ENCODE peak calls at places on chromosomes 5 and 9, in five cellular contexts. One of them, this sample, is unnamed.

GRCh38 chr9:21591221-21592062 is 109.3 kb upstream of the IFNE start:
- DNase-seq in CD8-positive, alpha-beta T cell: no peak
- DNase-seq in foreskin fibroblast: peak
- DNase-seq in WTC11: peak
- DNase-seq in B cell: no peak
- DNase-seq in this sample: no peak

GRCh38 chr5:78667461-78668103 is 19.0 kb upstream of the LHFPL2 start:
- DNase-seq in CD8-positive, alpha-beta T cell: no peak
- DNase-seq in B cell: no peak
- DNase-seq in WTC11: no peak
- DNase-seq in foreskin fibroblast: no peak
- DNase-seq in this sample: no peak

GRCh38 chr9:134566196-134566822 is 75.3 kb upstream of the COL5A1 start:
- DNase-seq in CD8-positive, alpha-beta T cell: no peak
- DNase-seq in foreskin fibroblast: no peak
- DNase-seq in B cell: no peak
- DNase-seq in WTC11: no peak
- DNase-seq in this sample: no peak

GRCh38 chr9:84264307-84264706 is 76.3 kb downstream of the SLC28A3 start:
- DNase-seq in foreskin fibroblast: no peak
- DNase-seq in B cell: no peak
- DNase-seq in CD8-positive, alpha-beta T cell: no peak
- DNase-seq in WTC11: no peak
- DNase-seq in this sample: no peak

GRCh38 chr5:17087035-17087434 is 130.4 kb upstream of the BASP1 start:
- DNase-seq in CD8-positive, alpha-beta T cell: no peak
- DNase-seq in foreskin fibroblast: no peak
- DNase-seq in WTC11: no peak
- DNase-seq in B cell: no peak
- DNase-seq in this sample: no peak

GRCh38 chr9:134863941-134864820 is 16.4 kb upstream of the FCN2 start:
- DNase-seq in CD8-positive, alpha-beta T cell: no peak
- DNase-seq in foreskin fibroblast: no peak
- DNase-seq in WTC11: no peak
- DNase-seq in B cell: no peak
- DNase-seq in this sample: no peak

GRCh38 chr5:36531401-36531800 is 75.0 kb upstream of the SLC1A3 start:
- DNase-seq in foreskin fibroblast: no peak
- DNase-seq in CD8-positive, alpha-beta T cell: no peak
- DNase-seq in WTC11: no peak
- DNase-seq in B cell: no peak
- DNase-seq in this sample: no peak

GRCh38 chr9:134175808-134176598 is 11.6 kb upstream of the RNU6ATAC start:
- DNase-seq in B cell: no peak
- DNase-seq in foreskin fibroblast: no peak
- DNase-seq in CD8-positive, alpha-beta T cell: no peak
- DNase-seq in WTC11: no peak
- DNase-seq in this sample: no peak

GRCh38 chr5:80935811-80936385 is 24.3 kb upstream of the RASGRF2 start:
- DNase-seq in CD8-positive, alpha-beta T cell: no peak
- DNase-seq in foreskin fibroblast: no peak
- DNase-seq in B cell: no peak
- DNase-seq in WTC11: no peak
- DNase-seq in this sample: no peak

GRCh38 chr5:131209506-131210191 is 38.9 kb downstream of the LYRM7 start:
- DNase-seq in foreskin fibroblast: no peak
- DNase-seq in B cell: peak
- DNase-seq in CD8-positive, alpha-beta T cell: peak
- DNase-seq in WTC11: no peak
- DNase-seq in this sample: peak

GRCh38 chr9:80881350-80881749 is 808.0 kb downstream of the TLE1 start:
- DNase-seq in WTC11: no peak
- DNase-seq in CD8-positive, alpha-beta T cell: no peak
- DNase-seq in foreskin fibroblast: no peak
- DNase-seq in B cell: no peak
- DNase-seq in this sample: no peak

GRCh38 chr9:80881946-80882345 is 807.4 kb downstream of the TLE1 start:
- DNase-seq in WTC11: peak
- DNase-seq in B cell: no peak
- DNase-seq in foreskin fibroblast: no peak
- DNase-seq in CD8-positive, alpha-beta T cell: no peak
- DNase-seq in this sample: no peak

GRCh38 chr9:80884180-80884579 is 805.2 kb downstream of the TLE1 start:
- DNase-seq in CD8-positive, alpha-beta T cell: no peak
- DNase-seq in foreskin fibroblast: no peak
- DNase-seq in WTC11: no peak
- DNase-seq in B cell: no peak
- DNase-seq in this sample: no peak

DNA sequence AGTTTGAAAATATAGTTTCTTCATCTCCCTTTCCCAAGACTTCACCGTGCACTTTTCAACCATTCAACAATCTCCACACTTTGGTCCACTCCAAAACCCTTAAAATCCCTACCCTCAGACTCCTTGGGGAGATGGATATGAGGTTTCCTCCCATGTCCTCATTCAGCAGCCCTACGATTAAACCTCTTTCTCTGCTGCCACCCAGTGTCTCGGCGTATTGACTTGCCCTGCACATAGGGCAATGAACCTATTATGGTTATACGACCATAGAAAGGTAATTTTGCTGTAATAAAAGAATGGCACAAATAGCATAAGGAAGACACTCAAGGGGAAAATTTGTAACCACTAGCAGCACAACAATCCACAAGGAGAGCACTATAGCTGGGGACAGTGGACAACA is 803.5 kb downstream of the TLE1 start:
- DNase-seq in foreskin fibroblast: no peak
- DNase-seq in B cell: no peak
- DNase-seq in CD8-positive, alpha-beta T cell: no peak
- DNase-seq in WTC11: peak
- DNase-seq in this sample: no peak
- TF ChIP-seq CTCF in foreskin fibroblast: no peak
- TF ChIP-seq CTCF in B cell: no peak
- TF ChIP-seq CTCF in CD8-positive, alpha-beta T cell: no peak
- TF ChIP-seq CTCF in WTC11: no peak
- TF ChIP-seq CTCF in this sample: no peak

DNA sequence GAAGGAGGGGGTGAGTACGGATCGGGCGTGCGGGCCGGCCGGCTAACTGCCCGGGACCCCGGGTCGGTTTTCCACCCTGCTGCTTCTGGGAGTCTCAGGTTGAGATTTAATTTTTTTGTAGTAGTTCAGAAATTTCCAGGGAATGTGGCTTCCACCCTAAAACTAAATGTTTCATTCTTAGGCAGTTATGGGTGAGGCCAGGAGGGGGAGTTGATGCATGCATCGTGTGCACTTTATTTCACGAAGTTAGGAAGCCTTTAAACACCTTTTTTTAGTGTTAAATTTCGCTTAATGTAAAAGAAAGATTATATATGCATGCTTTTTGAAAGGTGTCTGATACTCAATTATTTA is 914 bp downstream of the CDK9 start:
- DNase-seq in B cell: no peak
- DNase-seq in foreskin fibroblast: no peak
- DNase-seq in WTC11: no peak
- DNase-seq in CD8-positive, alpha-beta T cell: no peak
- DNase-seq in this sample: no peak
- TF ChIP-seq CTCF in B cell: peak
- TF ChIP-seq CTCF in foreskin fibroblast: peak
- TF ChIP-seq CTCF in WTC11: no peak
- TF ChIP-seq CTCF in CD8-positive, alpha-beta T cell: peak
- TF ChIP-seq CTCF in this sample: no peak

GRCh38 chr5:53123702-53124101 is 14.1 kb upstream of the MOCS2 start:
- DNase-seq in foreskin fibroblast: no peak
- DNase-seq in CD8-positive, alpha-beta T cell: no peak
- DNase-seq in WTC11: no peak
- DNase-seq in B cell: no peak
- DNase-seq in this sample: no peak
- TF ChIP-seq CTCF in foreskin fibroblast: peak
- TF ChIP-seq CTCF in CD8-positive, alpha-beta T cell: no peak
- TF ChIP-seq CTCF in WTC11: no peak
- TF ChIP-seq CTCF in B cell: peak
- TF ChIP-seq CTCF in this sample: no peak

GRCh38 chr5:97044057-97044456 is 98.4 kb downstream of the LIX1 start:
- DNase-seq in CD8-positive, alpha-beta T cell: no peak
- DNase-seq in B cell: no peak
- DNase-seq in WTC11: peak
- DNase-seq in foreskin fibroblast: peak
- DNase-seq in this sample: no peak
- TF ChIP-seq CTCF in CD8-positive, alpha-beta T cell: no peak
- TF ChIP-seq CTCF in B cell: no peak
- TF ChIP-seq CTCF in WTC11: peak
- TF ChIP-seq CTCF in foreskin fibroblast: peak
- TF ChIP-seq CTCF in this sample: no peak

GRCh38 chr5:79704553-79704952 is 14.9 kb downstream of the CMYA5 start:
- DNase-seq in B cell: no peak
- DNase-seq in CD8-positive, alpha-beta T cell: no peak
- DNase-seq in WTC11: no peak
- DNase-seq in foreskin fibroblast: no peak
- DNase-seq in this sample: no peak

GRCh38 chr5:79705632-79706031 is 16.0 kb downstream of the CMYA5 start:
- DNase-seq in CD8-positive, alpha-beta T cell: no peak
- DNase-seq in B cell: no peak
- DNase-seq in foreskin fibroblast: no peak
- DNase-seq in WTC11: no peak
- DNase-seq in this sample: no peak

GRCh38 chr5:79703381-79703645 is 13.7 kb downstream of the CMYA5 start:
- DNase-seq in CD8-positive, alpha-beta T cell: no peak
- DNase-seq in WTC11: no peak
- DNase-seq in foreskin fibroblast: no peak
- DNase-seq in B cell: no peak
- DNase-seq in this sample: no peak

GRCh38 chr5:79699766-79700400 is 10.2 kb downstream of the CMYA5 start:
- DNase-seq in WTC11: no peak
- DNase-seq in foreskin fibroblast: no peak
- DNase-seq in CD8-positive, alpha-beta T cell: no peak
- DNase-seq in B cell: no peak
- DNase-seq in this sample: peak

DNA sequence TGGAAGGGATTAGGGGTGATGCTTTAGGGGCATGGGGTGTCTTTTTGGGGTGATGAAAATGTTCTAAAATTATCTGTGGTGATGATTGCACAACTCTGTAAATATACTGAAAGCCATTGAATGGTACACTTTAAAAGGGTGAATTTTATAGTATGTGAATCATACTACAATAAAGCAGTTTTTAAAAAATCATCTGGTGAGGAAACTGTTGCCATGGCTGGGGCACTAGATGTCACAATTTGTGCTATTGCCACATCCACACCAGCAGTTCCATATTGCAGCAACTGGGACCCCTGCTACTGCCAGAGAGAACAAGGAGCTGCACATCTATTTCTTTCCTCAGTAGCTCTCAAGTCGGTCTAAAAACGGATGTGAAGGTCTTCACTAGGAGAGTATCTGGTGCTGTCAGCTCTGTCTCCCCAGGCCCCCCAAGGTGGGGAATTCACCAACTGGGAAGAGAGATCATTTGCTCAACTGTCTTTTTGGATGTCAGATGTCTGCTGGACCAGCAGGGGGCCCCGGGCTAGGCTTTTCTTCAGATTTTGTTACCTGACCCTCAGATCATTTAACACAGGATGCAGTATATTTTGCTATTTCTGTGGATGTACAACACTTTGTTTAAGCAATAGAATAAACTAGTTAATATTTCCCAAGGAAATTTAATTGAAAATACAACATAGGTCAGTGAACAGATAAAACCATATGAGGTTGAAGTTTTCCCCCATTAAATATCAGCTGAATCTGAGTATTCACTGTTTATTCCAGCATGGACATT is 13.2 kb downstream of the CMYA5 start:
- DNase-seq in B cell: no peak
- DNase-seq in CD8-positive, alpha-beta T cell: peak
- DNase-seq in WTC11: peak
- DNase-seq in foreskin fibroblast: peak
- DNase-seq in this sample: peak
- TF ChIP-seq CTCF in B cell: peak
- TF ChIP-seq CTCF in CD8-positive, alpha-beta T cell: peak
- TF ChIP-seq CTCF in WTC11: no peak
- TF ChIP-seq CTCF in foreskin fibroblast: peak
- TF ChIP-seq CTCF in this sample: peak

GRCh38 chr9:132651259-132651658 is 18.5 kb downstream of the DDX31 start:
- DNase-seq in B cell: no peak
- DNase-seq in CD8-positive, alpha-beta T cell: no peak
- DNase-seq in foreskin fibroblast: peak
- DNase-seq in WTC11: no peak
- DNase-seq in this sample: no peak
- TF ChIP-seq CTCF in B cell: no peak
- TF ChIP-seq CTCF in CD8-positive, alpha-beta T cell: no peak
- TF ChIP-seq CTCF in foreskin fibroblast: peak
- TF ChIP-seq CTCF in WTC11: no peak
- TF ChIP-seq CTCF in this sample: no peak

GRCh38 chr5:9099681-9100080 is 446.2 kb downstream of the SEMA5A start:
- DNase-seq in WTC11: no peak
- DNase-seq in CD8-positive, alpha-beta T cell: no peak
- DNase-seq in B cell: no peak
- DNase-seq in foreskin fibroblast: no peak
- DNase-seq in this sample: no peak
- TF ChIP-seq CTCF in WTC11: no peak
- TF ChIP-seq CTCF in CD8-positive, alpha-beta T cell: no peak
- TF ChIP-seq CTCF in B cell: no peak
- TF ChIP-seq CTCF in foreskin fibroblast: no peak
- TF ChIP-seq CTCF in this sample: no peak

GRCh38 chr9:124792257-124792975 is 15.5 kb downstream of the OLFML2A start:
- DNase-seq in WTC11: no peak
- DNase-seq in B cell: no peak
- DNase-seq in CD8-positive, alpha-beta T cell: no peak
- DNase-seq in foreskin fibroblast: no peak
- DNase-seq in this sample: no peak
- TF ChIP-seq CTCF in WTC11: no peak
- TF ChIP-seq CTCF in B cell: no peak
- TF ChIP-seq CTCF in CD8-positive, alpha-beta T cell: no peak
- TF ChIP-seq CTCF in foreskin fibroblast: no peak
- TF ChIP-seq CTCF in this sample: no peak

DNA sequence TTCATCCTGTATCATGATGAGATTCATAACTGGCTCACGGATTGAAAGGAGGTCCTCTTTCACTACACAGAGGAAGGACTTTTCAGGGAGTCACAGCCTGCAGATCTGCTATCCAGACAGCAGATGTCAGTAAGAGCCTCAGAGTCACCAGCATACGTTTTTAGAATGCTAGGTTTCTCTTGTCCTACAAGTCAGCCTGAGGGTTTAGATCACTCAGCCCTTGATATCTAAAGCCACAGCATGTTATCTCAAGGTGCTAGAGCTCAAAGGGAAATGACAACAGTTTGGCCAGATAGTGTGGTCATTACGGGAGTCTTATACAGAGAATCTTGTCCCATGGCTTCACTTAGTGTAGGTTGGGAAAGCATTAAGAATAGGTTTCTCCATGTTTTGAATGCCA is 30.9 kb upstream of the SLC46A2 start:
- DNase-seq in CD8-positive, alpha-beta T cell: no peak
- DNase-seq in foreskin fibroblast: peak
- DNase-seq in WTC11: no peak
- DNase-seq in B cell: no peak
- DNase-seq in this sample: peak
- TF ChIP-seq CTCF in CD8-positive, alpha-beta T cell: no peak
- TF ChIP-seq CTCF in foreskin fibroblast: peak
- TF ChIP-seq CTCF in WTC11: no peak
- TF ChIP-seq CTCF in B cell: peak
- TF ChIP-seq CTCF in this sample: peak